ENCODE peak calls at places on chromosomes 6 and 20, in five cellular contexts. C is kidney epithelial cell, T is thyroid gland, P is AG10803, L is MM.1S. W is an unnamed sample.

GRCh38 chr6:49220293-49220692 is 242.8 kb downstream of the MMUT start:
- DNase-seq in T (no peak), C (no peak), L (no peak), P (no peak), W (no peak)

GRCh38 chr6:50539441-50539840 is 173.9 kb upstream of the TFAP2D start:
- DNase-seq in L (no peak), T (no peak), P (no peak), C (no peak), W (no peak)

GRCh38 chr20:17534077-17534476 is 2.9 kb upstream of the BFSP1 start:
- DNase-seq in L (no peak), P (no peak), C (no peak), T (no peak), W (no peak)

GRCh38 chr6:41335296-41335695 is at the start of gene NCR2:
- DNase-seq in C (no peak), P (no peak), T (no peak), L (no peak), W (no peak)

GRCh38 chr6:169837529-169838250 is 86.3 kb downstream of the ERMARD start:
- DNase-seq in T (no peak), P (no peak), C (no peak), L (no peak), W (no peak)

GRCh38 chr20:53677447-53678314 is 84.0 kb upstream of the ZNF217 start:
- DNase-seq in T (peak; percentile 25), P (peak; percentile 29), C (no peak), L (no peak), W (peak; percentile 78)

GRCh38 chr6:34576286-34576955 is 20.3 kb upstream of the SPDEF start:
- DNase-seq in C (no peak), P (no peak), T (no peak), L (no peak), W (no peak)

GRCh38 chr20:32606790-32607189 is 21.7 kb upstream of the NOL4L start:
- DNase-seq in L (no peak), T (no peak), P (no peak), C (no peak), W (no peak)

GRCh38 chr6:113495521-113495920 is 361.6 kb upstream of the MARCKS start:
- DNase-seq in T (no peak), C (peak; percentile 39), L (no peak), P (peak; percentile 55), W (peak; percentile 76)

GRCh38 chr20:2302369-2302768 is 6.6 kb downstream of the TGM3 start:
- DNase-seq in L (no peak), T (no peak), P (no peak), C (no peak), W (no peak)

GRCh38 chr20:12466915-12467314 is 541.9 kb upstream of the SPTLC3 start:
- DNase-seq in T (no peak), P (no peak), C (no peak), L (no peak), W (no peak)

GRCh38 chr6:56766806-56767178 is 124.1 kb upstream of the DST start:
- DNase-seq in P (peak; percentile 56), T (no peak), C (no peak), L (peak; percentile 96), W (peak; percentile 61)

GRCh38 chr20:12610871-12611270 is 397.9 kb upstream of the SPTLC3 start:
- DNase-seq in P (no peak), L (peak; percentile 27), T (no peak), C (no peak), W (no peak)

GRCh38 chr20:7196481-7196880 is 429.0 kb downstream of the BMP2 start:
- DNase-seq in P (no peak), C (peak; percentile 45), T (no peak), L (no peak), W (no peak)

GRCh38 chr6:48472121-48472520 is 361.1 kb upstream of the PTCHD4 start:
- DNase-seq in L (no peak), P (no peak), C (no peak), T (no peak), W (peak; percentile 49)

GRCh38 chr20:16647875-16648597 is 74.8 kb upstream of the KIF16B start:
- DNase-seq in T (no peak), C (no peak), P (no peak), L (no peak), W (no peak)

GRCh38 chr20:20373046-20373706 is 5.3 kb downstream of the INSM1 start:
- DNase-seq in T (no peak), P (peak; percentile 85), C (no peak), L (no peak), W (peak; percentile 12)

GRCh38 chr6:158480989-158481388 is 78.9 kb upstream of the TMEM181 start:
- DNase-seq in L (no peak), T (no peak), C (no peak), P (no peak), W (no peak)

GRCh38 chr6:136547336-136547735 is 2.9 kb downstream of the MAP7 start:
- DNase-seq in C (no peak), L (peak; percentile 34), P (peak; percentile 61), T (no peak), W (peak; percentile 47)

GRCh38 chr6:112331306-112331705 is 15.8 kb upstream of the RFPL4B start:
- DNase-seq in L (no peak), P (peak; percentile 80), T (no peak), C (no peak), W (no peak)

GRCh38 chr6:43779864-43780260 is 9.9 kb downstream of the VEGFA start:
- DNase-seq in P (no peak), L (no peak), C (no peak), T (peak; percentile 91), W (no peak)

GRCh38 chr6:136593748-136594490 is 43.7 kb upstream of the MAP7 start:
- DNase-seq in L (peak; percentile 96), C (peak; percentile 100), T (no peak), P (peak; percentile 99), W (peak; percentile 99)

DNA sequence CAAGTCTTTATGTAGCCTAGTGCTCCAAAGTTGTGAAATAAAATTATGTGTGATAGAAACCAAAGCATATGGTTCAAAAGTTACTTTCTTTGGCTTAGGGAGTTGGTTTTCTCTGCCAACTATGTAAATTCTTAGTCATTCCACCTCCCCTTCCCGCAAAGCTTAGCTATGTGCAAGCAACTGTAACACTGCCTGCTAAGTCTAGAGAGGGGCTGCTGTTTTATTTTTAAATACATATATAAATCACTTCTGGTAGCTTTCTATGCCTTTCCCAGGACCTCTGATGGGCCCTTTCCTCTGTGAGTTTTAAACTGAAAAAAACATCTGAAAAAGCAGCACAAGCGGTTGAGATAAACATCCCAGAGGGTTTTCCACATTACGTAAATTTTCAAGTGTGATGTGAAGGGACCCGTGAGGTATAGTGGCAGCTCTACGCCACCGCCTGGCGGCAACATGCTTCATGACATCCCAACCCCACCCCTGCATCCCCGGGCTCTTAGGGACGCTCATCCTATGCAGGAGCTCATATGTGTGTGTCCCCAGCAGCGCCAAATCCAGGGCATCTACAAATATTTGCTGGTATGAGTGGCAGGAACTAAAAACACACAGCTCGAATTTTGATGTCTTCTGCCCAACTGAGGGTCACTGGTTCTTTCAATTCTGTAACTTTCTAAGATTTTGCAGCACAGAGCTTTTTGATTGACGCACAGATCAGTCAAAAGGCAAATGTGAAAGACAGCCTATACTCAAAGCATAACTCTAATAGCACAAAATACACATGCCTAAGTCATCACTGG is 12.8 kb downstream of the SAYSD1 start:
- DNase-seq in P (peak; percentile 72), L (no peak), T (no peak), C (no peak), W (peak; percentile 81)
- TF ChIP-seq CTCF in P (peak; percentile 24), L (no peak), T (peak; percentile 25), C (peak; percentile 34), W (peak; percentile 55)

GRCh38 chr20:13898012-13898612 is 92.3 kb downstream of the SEL1L2 start:
- DNase-seq in C (no peak), T (no peak), P (no peak), L (no peak), W (no peak)
- TF ChIP-seq CTCF in C (no peak), T (no peak), P (peak; percentile 49), L (peak; percentile 12), W (no peak)

DNA sequence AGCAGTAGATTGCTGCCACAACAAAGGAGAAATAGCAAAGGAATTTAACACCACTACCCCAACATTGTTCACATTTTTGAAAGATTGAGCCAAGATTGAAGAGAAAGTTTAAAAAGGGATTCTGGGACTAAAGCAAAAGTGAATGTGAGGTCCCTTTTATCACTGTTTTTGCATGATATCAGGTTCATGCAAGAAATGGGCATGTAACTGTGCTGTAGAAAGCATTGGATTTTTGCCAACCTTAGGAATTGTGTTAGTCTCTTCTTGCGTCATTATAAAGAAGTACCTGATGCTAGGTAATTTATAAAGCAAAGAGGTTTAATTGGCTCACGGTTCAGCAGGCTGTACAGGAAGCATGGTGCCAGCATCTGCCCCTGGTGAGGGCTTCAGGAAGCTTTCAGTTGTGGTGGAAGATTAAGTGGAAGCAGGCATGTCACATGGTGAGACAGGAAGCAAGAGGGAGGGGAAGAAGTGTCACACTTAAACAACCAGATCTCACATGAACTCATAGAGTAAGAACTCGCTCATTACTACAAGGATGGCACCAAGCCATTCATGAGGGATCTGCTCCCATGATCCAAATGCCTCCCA is 4.6 kb upstream of the GJB7 start:
- DNase-seq in T (no peak), P (peak; percentile 53), C (no peak), L (no peak), W (peak; percentile 57)
- TF ChIP-seq CTCF in T (no peak), P (no peak), C (no peak), L (no peak), W (no peak)

DNA sequence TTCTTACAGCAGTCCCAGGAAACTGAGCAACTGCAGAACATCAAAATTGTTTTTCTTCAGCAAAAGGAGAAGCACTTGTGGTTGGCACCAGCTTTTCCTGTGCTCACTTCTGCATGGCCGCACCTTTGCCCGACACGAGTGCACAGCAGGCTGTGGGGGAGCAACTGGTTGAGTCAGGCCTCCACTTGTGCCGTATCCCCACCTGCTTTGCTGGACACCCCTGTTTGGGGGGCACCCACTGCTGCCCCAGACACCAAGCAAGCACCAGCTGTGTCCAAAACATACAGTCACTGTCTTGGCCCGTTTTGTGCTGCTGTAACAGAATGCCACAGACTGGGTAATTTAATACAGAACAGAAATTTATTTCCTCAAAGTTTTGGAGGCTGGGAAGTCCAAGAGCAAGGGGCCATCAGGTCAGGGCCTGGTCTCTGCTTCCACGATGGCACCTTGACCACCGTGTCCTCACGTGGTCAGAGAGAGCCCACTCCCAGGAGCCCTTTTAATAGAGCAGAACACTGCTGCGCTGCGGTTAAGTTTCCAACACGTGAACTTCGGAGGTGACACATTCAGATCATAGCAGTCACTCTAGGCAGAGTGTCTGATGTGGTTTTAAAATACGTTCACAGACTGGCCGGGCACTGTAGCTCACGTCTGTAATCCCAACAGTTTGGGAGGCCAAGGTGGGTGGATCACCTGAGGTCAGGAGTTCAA is 8.7 kb upstream of the GMEB2 start:
- DNase-seq in C (no peak), L (no peak), T (peak; percentile 93), P (no peak), W (no peak)
- TF ChIP-seq CTCF in C (no peak), L (no peak), T (no peak), P (no peak), W (no peak)

DNA sequence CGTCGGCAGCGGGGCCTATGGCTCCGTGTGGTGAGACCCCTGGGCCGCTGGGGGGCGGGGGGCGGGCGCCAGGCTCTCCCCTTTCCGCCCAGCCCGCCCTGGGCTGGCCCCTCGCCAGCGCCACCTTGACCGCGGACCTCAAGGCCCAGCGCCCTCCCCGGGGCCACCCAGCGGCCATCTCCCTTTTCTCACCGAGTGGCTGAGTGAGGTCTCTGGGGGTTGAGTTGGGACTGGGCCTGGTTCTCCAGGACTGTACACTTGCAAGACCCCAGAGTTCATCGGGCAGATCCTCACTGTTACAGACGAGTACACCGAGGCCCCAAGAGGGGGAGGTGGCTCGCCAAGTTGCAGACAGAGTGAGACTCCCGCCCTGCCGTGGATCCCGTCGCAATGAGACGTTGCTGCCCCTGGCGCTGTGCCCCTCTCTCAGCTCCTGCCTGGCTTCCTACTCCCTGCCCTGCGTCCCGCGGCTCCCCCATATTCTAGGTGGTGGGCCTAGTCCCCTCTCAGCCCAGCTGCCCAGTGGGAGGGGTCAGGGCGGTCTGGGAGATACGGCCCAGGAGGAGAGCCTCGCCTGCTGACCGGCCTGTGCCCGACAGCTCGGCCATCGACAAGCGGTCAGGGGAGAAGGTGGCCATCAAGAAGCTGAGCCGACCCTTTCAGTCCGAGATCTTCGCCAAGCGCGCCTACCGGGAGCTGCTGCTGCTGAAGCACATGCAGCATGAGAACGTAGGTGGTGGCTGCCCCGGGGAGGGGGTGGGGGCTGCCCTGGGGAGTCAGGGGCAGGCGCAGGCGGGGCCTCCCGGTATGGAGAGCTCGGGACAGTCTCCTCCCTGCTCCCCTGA is 581 bp downstream of the MAPK13 start:
- DNase-seq in T (peak; percentile 77), P (no peak), L (peak; percentile 56), C (no peak), W (peak; percentile 34)
- TF ChIP-seq CTCF in T (no peak), P (no peak), L (peak; percentile 10), C (peak; percentile 3), W (no peak)